ENCODE peak calls at places on chromosome X, in nine cellular contexts. One of them, this sample, is unnamed.

GRCh38 chrX:69307736-69308135 is 142.5 kb upstream of the PJA1 start:
- DNase-seq in suprapubic skin: peak
- DNase-seq in posterior cingulate gyrus: no peak
- DNase-seq in esophagus squamous epithelium: no peak
- DNase-seq in activated naive CD4-positive, alpha-beta T cell: no peak
- DNase-seq in GM10248: no peak
- DNase-seq in hippocampal formation: no peak
- DNase-seq in AG08395: no peak
- DNase-seq in naive thymus-derived CD4-positive, alpha-beta T cell: no peak
- DNase-seq in this sample: no peak

GRCh38 chrX:43750248-43750676 is 94.2 kb downstream of the MAOA start:
- DNase-seq in activated naive CD4-positive, alpha-beta T cell: peak
- DNase-seq in esophagus squamous epithelium: no peak
- DNase-seq in hippocampal formation: no peak
- DNase-seq in naive thymus-derived CD4-positive, alpha-beta T cell: peak
- DNase-seq in posterior cingulate gyrus: peak
- DNase-seq in AG08395: peak
- DNase-seq in suprapubic skin: peak
- DNase-seq in GM10248: peak
- DNase-seq in this sample: peak

GRCh38 chrX:51889851-51890250 is 3.6 kb upstream of the MAGED1 start:
- DNase-seq in activated naive CD4-positive, alpha-beta T cell: no peak
- DNase-seq in suprapubic skin: no peak
- DNase-seq in esophagus squamous epithelium: no peak
- DNase-seq in AG08395: no peak
- DNase-seq in posterior cingulate gyrus: no peak
- DNase-seq in GM10248: no peak
- DNase-seq in naive thymus-derived CD4-positive, alpha-beta T cell: no peak
- DNase-seq in hippocampal formation: no peak
- DNase-seq in this sample: no peak

GRCh38 chrX:91434351-91435168 is at the start of gene PABPC5:
- DNase-seq in GM10248: no peak
- DNase-seq in activated naive CD4-positive, alpha-beta T cell: no peak
- DNase-seq in hippocampal formation: peak
- DNase-seq in naive thymus-derived CD4-positive, alpha-beta T cell: no peak
- DNase-seq in esophagus squamous epithelium: no peak
- DNase-seq in suprapubic skin: peak
- DNase-seq in posterior cingulate gyrus: peak
- DNase-seq in AG08395: peak
- DNase-seq in this sample: peak

GRCh38 chrX:41238543-41238942 is 95.4 kb upstream of the DDX3X start:
- DNase-seq in posterior cingulate gyrus: no peak
- DNase-seq in hippocampal formation: no peak
- DNase-seq in activated naive CD4-positive, alpha-beta T cell: no peak
- DNase-seq in GM10248: no peak
- DNase-seq in suprapubic skin: no peak
- DNase-seq in naive thymus-derived CD4-positive, alpha-beta T cell: no peak
- DNase-seq in esophagus squamous epithelium: no peak
- DNase-seq in AG08395: peak
- DNase-seq in this sample: no peak

GRCh38 chrX:74419861-74420193 is 1.5 kb upstream of the SLC16A2 start:
- DNase-seq in esophagus squamous epithelium: no peak
- DNase-seq in activated naive CD4-positive, alpha-beta T cell: peak
- DNase-seq in naive thymus-derived CD4-positive, alpha-beta T cell: peak
- DNase-seq in posterior cingulate gyrus: peak
- DNase-seq in suprapubic skin: no peak
- DNase-seq in hippocampal formation: no peak
- DNase-seq in AG08395: no peak
- DNase-seq in GM10248: no peak
- DNase-seq in this sample: peak

GRCh38 chrX:13614154-13614553 is 38.8 kb upstream of the TCEANC start:
- DNase-seq in esophagus squamous epithelium: no peak
- DNase-seq in posterior cingulate gyrus: no peak
- DNase-seq in naive thymus-derived CD4-positive, alpha-beta T cell: no peak
- DNase-seq in AG08395: no peak
- DNase-seq in activated naive CD4-positive, alpha-beta T cell: no peak
- DNase-seq in GM10248: no peak
- DNase-seq in hippocampal formation: no peak
- DNase-seq in suprapubic skin: no peak
- DNase-seq in this sample: no peak

GRCh38 chrX:298993-299392 is 17.8 kb downstream of the PLCXD1 start:
- DNase-seq in posterior cingulate gyrus: peak
- DNase-seq in hippocampal formation: no peak
- DNase-seq in suprapubic skin: no peak
- DNase-seq in AG08395: no peak
- DNase-seq in naive thymus-derived CD4-positive, alpha-beta T cell: no peak
- DNase-seq in activated naive CD4-positive, alpha-beta T cell: no peak
- DNase-seq in esophagus squamous epithelium: no peak
- DNase-seq in GM10248: no peak
- DNase-seq in this sample: no peak

GRCh38 chrX:74450803-74451449 is 29.6 kb downstream of the SLC16A2 start:
- DNase-seq in posterior cingulate gyrus: no peak
- DNase-seq in activated naive CD4-positive, alpha-beta T cell: no peak
- DNase-seq in hippocampal formation: no peak
- DNase-seq in esophagus squamous epithelium: no peak
- DNase-seq in AG08395: peak
- DNase-seq in naive thymus-derived CD4-positive, alpha-beta T cell: no peak
- DNase-seq in suprapubic skin: no peak
- DNase-seq in GM10248: no peak
- DNase-seq in this sample: no peak

GRCh38 chrX:141668371-141668770 is 30.2 kb downstream of the SPANXD start:
- DNase-seq in esophagus squamous epithelium: no peak
- DNase-seq in GM10248: no peak
- DNase-seq in posterior cingulate gyrus: no peak
- DNase-seq in AG08395: no peak
- DNase-seq in suprapubic skin: no peak
- DNase-seq in hippocampal formation: no peak
- DNase-seq in activated naive CD4-positive, alpha-beta T cell: no peak
- DNase-seq in naive thymus-derived CD4-positive, alpha-beta T cell: no peak
- DNase-seq in this sample: peak